ENCODE peak calls at places on chromosomes 5 and 9, in seven cellular contexts. J is HCT116, Q is SK-N-SH, M is K562, D is HepG2, G is H1, N is GM12878. Y is an unnamed sample.
A peak's percentile ranks its signal among the peaks of the same experiment; 100 is the strongest.

GRCh38 chr9:112193562-112194288 is 18.6 kb upstream of the SUSD1 start:
- DNase-seq in J (no peak), Q (no peak), M (no peak), D (no peak), G (no peak), N (no peak), Y (no peak)

GRCh38 chr9:74960548-74960947 is 7.8 kb upstream of the C9orf40 start:
- DNase-seq in J (no peak), Q (no peak), M (no peak), D (peak; percentile 6), G (no peak), N (no peak), Y (no peak)

GRCh38 chr5:181159286-181160143 is 12.1 kb downstream of the OR2V2 start:
- DNase-seq in J (peak; percentile 73), Q (peak; percentile 82), M (peak; percentile 84), D (peak; percentile 67), G (peak; percentile 74), N (no peak), Y (peak; percentile 87)

GRCh38 chr9:32424616-32425015 is 40.2 kb downstream of the ACO1 start:
- DNase-seq in J (no peak), Q (no peak), M (no peak), D (no peak), G (no peak), N (no peak), Y (no peak)

GRCh38 chr5:149796025-149796424 is 65.9 kb downstream of the PPARGC1B start:
- DNase-seq in J (no peak), Q (no peak), M (no peak), D (no peak), G (no peak), N (no peak), Y (no peak)

GRCh38 chr5:172721455-172722308 is 49.3 kb downstream of the DUSP1 start:
- DNase-seq in J (no peak), Q (no peak), M (no peak), D (no peak), G (no peak), N (no peak), Y (no peak)

GRCh38 chr5:53405396-53405795 is 75.0 kb upstream of the FST start:
- DNase-seq in J (no peak), Q (no peak), M (no peak), D (no peak), G (no peak), N (no peak), Y (no peak)

GRCh38 chr5:166758151-166758550 is 1533.3 kb upstream of the WWC1 start:
- DNase-seq in J (no peak), Q (no peak), M (no peak), D (no peak), G (no peak), N (no peak), Y (no peak)

GRCh38 chr5:110054240-110054639 is 364.5 kb downstream of the MAN2A1 start:
- DNase-seq in J (peak; percentile 1), Q (peak; percentile 10), M (no peak), D (peak; percentile 9), G (no peak), N (peak; percentile 12), Y (peak; percentile 47)

GRCh38 chr9:68540712-68541535 is at the start of gene TMEM252:
- DNase-seq in J (no peak), Q (no peak), M (no peak), D (no peak), G (no peak), N (no peak), Y (no peak)

GRCh38 chr5:54529565-54529964 is 12.0 kb downstream of the SNX18 start:
- DNase-seq in J (no peak), Q (no peak), M (no peak), D (no peak), G (no peak), N (no peak), Y (no peak)

GRCh38 chr5:17805426-17805825 is 171.2 kb downstream of the TAF11L14 start:
- DNase-seq in J (no peak), Q (no peak), M (no peak), D (no peak), G (no peak), N (no peak), Y (no peak)

GRCh38 chr5:74576941-74577456 is 63.5 kb downstream of the ENC1 start:
- DNase-seq in J (no peak), Q (no peak), M (no peak), D (no peak), G (no peak), N (peak; percentile 70), Y (no peak)

GRCh38 chr9:134456740-134457315 is 130.6 kb downstream of the RXRA start:
- DNase-seq in J (no peak), Q (peak; percentile 51), M (no peak), D (no peak), G (no peak), N (no peak), Y (no peak)

GRCh38 chr5:32866138-32866537 is 155.0 kb downstream of the NPR3 start:
- DNase-seq in J (no peak), Q (no peak), M (no peak), D (no peak), G (no peak), N (no peak), Y (no peak)

GRCh38 chr5:136424835-136425694 is 59.7 kb upstream of the TRPC7 start:
- DNase-seq in J (peak; percentile 47), Q (peak; percentile 66), M (peak; percentile 79), D (peak; percentile 56), G (peak; percentile 58), N (no peak), Y (peak; percentile 86)

GRCh38 chr5:33753704-33754103 is 138.1 kb downstream of the ADAMTS12 start:
- DNase-seq in J (no peak), Q (no peak), M (no peak), D (no peak), G (no peak), N (no peak), Y (peak; percentile 19)

GRCh38 chr9:100671811-100672305 is 94.0 kb downstream of the CAVIN4 start:
- DNase-seq in J (no peak), Q (no peak), M (no peak), D (no peak), G (no peak), N (no peak), Y (no peak)

GRCh38 chr5:52783226-52783959 is 4.3 kb upstream of the ITGA1 start:
- DNase-seq in J (no peak), Q (no peak), M (no peak), D (no peak), G (no peak), N (no peak), Y (no peak)

GRCh38 chr5:150166193-150167162 is at the start of gene CDX1:
- DNase-seq in J (no peak), Q (peak; percentile 68), M (no peak), D (no peak), G (no peak), N (no peak), Y (no peak)

GRCh38 chr9:89425024-89425805 is 72.7 kb downstream of the SEMA4D start:
- DNase-seq in J (no peak), Q (no peak), M (no peak), D (no peak), G (no peak), N (no peak), Y (no peak)

GRCh38 chr5:142095035-142095434 is 13.5 kb upstream of the NDFIP1 start:
- DNase-seq in J (no peak), Q (no peak), M (no peak), D (no peak), G (no peak), N (no peak), Y (no peak)

GRCh38 chr5:64295100-64295499 is 129.5 kb downstream of the RNF180 start:
- DNase-seq in J (no peak), Q (no peak), M (no peak), D (no peak), G (no peak), N (no peak), Y (no peak)
- TF ChIP-seq JUND in J (no peak), Q (no peak), M (no peak), D (no peak), G (no peak), N (no peak), Y (no peak)

DNA sequence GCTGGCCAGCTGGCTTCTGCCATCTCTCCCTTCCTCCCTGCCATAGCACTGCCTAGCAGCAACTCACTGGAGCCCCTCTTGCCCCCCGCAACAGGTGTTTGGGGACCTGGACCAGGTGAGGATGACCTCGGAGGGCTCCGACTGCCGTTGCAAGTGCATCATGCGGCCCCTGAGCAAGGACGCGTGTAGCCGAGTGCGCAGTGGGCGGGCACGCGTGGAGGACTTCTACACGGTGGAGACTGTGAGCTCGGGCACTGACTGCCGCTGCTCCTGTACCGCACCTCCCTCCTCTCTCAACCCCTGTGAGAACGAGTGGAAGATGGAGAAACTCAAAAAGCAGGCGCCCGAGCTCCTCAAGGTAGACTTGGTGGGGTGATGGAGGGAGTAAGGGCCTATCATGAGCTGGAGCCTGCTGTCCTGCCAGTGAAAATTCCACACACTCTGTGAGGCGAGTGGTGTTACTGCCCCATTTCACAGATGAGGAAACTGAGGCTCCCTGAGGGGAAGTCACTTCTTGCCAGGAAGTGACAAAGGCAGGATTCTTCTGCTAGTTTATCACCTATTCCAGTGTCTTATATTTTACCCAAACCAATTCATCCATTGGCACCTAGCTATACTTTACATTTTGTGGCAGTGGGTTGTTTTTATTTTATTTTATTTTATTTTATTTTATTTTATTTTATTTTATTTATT is 10.1 kb downstream of the OLFML2A start:
- DNase-seq in J (no peak), Q (peak; percentile 6), M (no peak), D (no peak), G (no peak), N (no peak), Y (no peak)
- TF ChIP-seq JUND in J (no peak), Q (no peak), M (no peak), D (no peak), G (no peak), N (no peak), Y (no peak)

DNA sequence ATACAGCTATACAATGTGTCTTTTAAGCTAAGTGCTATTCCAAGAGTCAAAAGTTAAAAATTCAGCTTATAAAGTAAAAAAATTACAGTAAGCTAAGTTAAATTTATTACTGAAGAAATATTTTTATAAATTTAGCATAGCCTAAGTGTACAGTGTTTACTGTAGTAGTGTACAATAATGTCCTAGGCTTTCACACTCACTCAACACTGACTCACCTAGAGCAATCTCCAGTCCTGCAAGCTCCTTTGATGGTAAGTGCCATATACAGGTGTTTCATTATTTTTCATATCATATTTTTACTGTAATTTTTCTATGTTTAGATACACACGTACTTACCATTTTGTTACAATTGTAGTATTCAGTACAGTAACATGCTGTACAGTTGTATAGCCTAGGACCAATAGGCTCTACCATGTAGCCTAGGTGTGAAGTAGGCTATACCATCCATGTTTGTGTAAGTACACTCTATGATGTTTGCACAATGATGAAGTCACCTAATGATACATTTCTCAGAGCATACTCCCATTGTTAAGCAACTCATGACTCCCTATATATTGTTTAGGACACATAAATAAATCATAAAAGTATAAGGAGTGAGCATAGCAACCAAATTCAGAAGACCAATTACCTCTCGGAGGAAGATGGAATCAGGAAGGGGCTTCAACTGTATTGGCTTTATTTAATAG is 165.1 kb upstream of the SLC30A5 start:
- DNase-seq in J (no peak), Q (no peak), M (no peak), D (no peak), G (no peak), N (no peak), Y (peak; percentile 16)
- TF ChIP-seq JUND in J (no peak), Q (no peak), M (no peak), D (no peak), G (no peak), N (no peak), Y (no peak)

GRCh38 chr5:107337281-107337680 is 333.5 kb downstream of the EFNA5 start:
- DNase-seq in J (peak; percentile 45), Q (no peak), M (no peak), D (no peak), G (no peak), N (no peak), Y (no peak)

GRCh38 chr5:107338341-107338740 is 332.4 kb downstream of the EFNA5 start:
- DNase-seq in J (no peak), Q (no peak), M (no peak), D (no peak), G (no peak), N (no peak), Y (no peak)

GRCh38 chr5:107340631-107341030 is 330.1 kb downstream of the EFNA5 start:
- DNase-seq in J (no peak), Q (no peak), M (no peak), D (no peak), G (no peak), N (no peak), Y (no peak)
- TF ChIP-seq JUND in J (no peak), Q (no peak), M (no peak), D (no peak), G (no peak), N (no peak), Y (no peak)

Y was measured in T47D.